ENCODE peak calls at places on chromosome 12, in six cellular contexts. One of them, this sample, is unnamed.

GRCh38 chr12:1932264-1932777 is 13.9 kb upstream of the CACNA2D4 start:
- DNase-seq in AG09309: no peak
- DNase-seq in NCI-H1694: peak
- DNase-seq in T follicular helper cell: no peak
- DNase-seq in GM20000: no peak
- DNase-seq in adrenal gland: peak
- DNase-seq in this sample: no peak

GRCh38 chr12:79439179-79439825 is 251.5 kb downstream of the PAWR start:
- DNase-seq in T follicular helper cell: no peak
- DNase-seq in NCI-H1694: no peak
- DNase-seq in AG09309: no peak
- DNase-seq in adrenal gland: no peak
- DNase-seq in GM20000: no peak
- DNase-seq in this sample: no peak

GRCh38 chr12:3933819-3934192 is 60.6 kb upstream of the PARP11 start:
- DNase-seq in GM20000: no peak
- DNase-seq in AG09309: no peak
- DNase-seq in adrenal gland: no peak
- DNase-seq in T follicular helper cell: no peak
- DNase-seq in NCI-H1694: no peak
- DNase-seq in this sample: no peak

GRCh38 chr12:9673404-9674225 is 4.1 kb downstream of the CLEC2D start:
- DNase-seq in T follicular helper cell: peak
- DNase-seq in adrenal gland: peak
- DNase-seq in NCI-H1694: no peak
- DNase-seq in AG09309: peak
- DNase-seq in GM20000: peak
- DNase-seq in this sample: no peak

GRCh38 chr12:15268927-15269552 is 47.8 kb upstream of the RERG start:
- DNase-seq in NCI-H1694: peak
- DNase-seq in GM20000: peak
- DNase-seq in T follicular helper cell: peak
- DNase-seq in AG09309: no peak
- DNase-seq in adrenal gland: peak
- DNase-seq in this sample: no peak

GRCh38 chr12:91180577-91180976 is 2.0 kb downstream of the DCN start:
- DNase-seq in T follicular helper cell: no peak
- DNase-seq in NCI-H1694: no peak
- DNase-seq in adrenal gland: no peak
- DNase-seq in AG09309: peak
- DNase-seq in GM20000: no peak
- DNase-seq in this sample: no peak

GRCh38 chr12:23262670-23263069 is 637.7 kb downstream of the ETNK1 start:
- DNase-seq in adrenal gland: no peak
- DNase-seq in GM20000: no peak
- DNase-seq in T follicular helper cell: no peak
- DNase-seq in NCI-H1694: no peak
- DNase-seq in AG09309: no peak
- DNase-seq in this sample: no peak

GRCh38 chr12:26696613-26697092 is 136.3 kb downstream of the ITPR2 start:
- DNase-seq in GM20000: no peak
- DNase-seq in T follicular helper cell: no peak
- DNase-seq in AG09309: no peak
- DNase-seq in adrenal gland: no peak
- DNase-seq in NCI-H1694: no peak
- DNase-seq in this sample: no peak

GRCh38 chr12:88235183-88235833 is 93.2 kb downstream of the TMTC3 start:
- DNase-seq in T follicular helper cell: no peak
- DNase-seq in GM20000: no peak
- DNase-seq in AG09309: no peak
- DNase-seq in NCI-H1694: no peak
- DNase-seq in adrenal gland: no peak
- DNase-seq in this sample: no peak

GRCh38 chr12:98745578-98746391 is 100.7 kb downstream of the APAF1 start:
- DNase-seq in AG09309: no peak
- DNase-seq in T follicular helper cell: no peak
- DNase-seq in GM20000: no peak
- DNase-seq in NCI-H1694: no peak
- DNase-seq in adrenal gland: peak
- DNase-seq in this sample: no peak

GRCh38 chr12:98752726-98753125 is 107.6 kb downstream of the APAF1 start:
- DNase-seq in T follicular helper cell: no peak
- DNase-seq in adrenal gland: no peak
- DNase-seq in NCI-H1694: no peak
- DNase-seq in AG09309: peak
- DNase-seq in GM20000: no peak
- DNase-seq in this sample: no peak

GRCh38 chr12:107148105-107148504 is 54.8 kb upstream of the CRY1 start:
- DNase-seq in T follicular helper cell: no peak
- DNase-seq in AG09309: no peak
- DNase-seq in GM20000: no peak
- DNase-seq in adrenal gland: no peak
- DNase-seq in NCI-H1694: no peak
- DNase-seq in this sample: no peak

GRCh38 chr12:23005387-23005786 is 380.4 kb downstream of the ETNK1 start:
- DNase-seq in adrenal gland: no peak
- DNase-seq in AG09309: no peak
- DNase-seq in T follicular helper cell: no peak
- DNase-seq in NCI-H1694: no peak
- DNase-seq in GM20000: no peak
- DNase-seq in this sample: no peak

GRCh38 chr12:24544368-24544767 is 404.5 kb downstream of the BCAT1 start:
- DNase-seq in GM20000: no peak
- DNase-seq in adrenal gland: no peak
- DNase-seq in AG09309: no peak
- DNase-seq in NCI-H1694: no peak
- DNase-seq in T follicular helper cell: no peak
- DNase-seq in this sample: no peak

GRCh38 chr12:67096533-67097318 is 172.4 kb upstream of the CAND1 start:
- DNase-seq in T follicular helper cell: no peak
- DNase-seq in GM20000: no peak
- DNase-seq in NCI-H1694: no peak
- DNase-seq in adrenal gland: no peak
- DNase-seq in AG09309: no peak
- DNase-seq in this sample: no peak

GRCh38 chr12:58809064-58809607 is 111.2 kb downstream of the LRIG3 start:
- DNase-seq in T follicular helper cell: no peak
- DNase-seq in NCI-H1694: no peak
- DNase-seq in GM20000: no peak
- DNase-seq in AG09309: no peak
- DNase-seq in adrenal gland: no peak
- DNase-seq in this sample: no peak

GRCh38 chr12:19382111-19382526 is 57.2 kb upstream of the AEBP2 start:
- DNase-seq in GM20000: peak
- DNase-seq in adrenal gland: peak
- DNase-seq in T follicular helper cell: no peak
- DNase-seq in NCI-H1694: no peak
- DNase-seq in AG09309: peak
- DNase-seq in this sample: no peak

GRCh38 chr12:47312794-47313426 is 233.2 kb upstream of the AMIGO2 start:
- DNase-seq in T follicular helper cell: no peak
- DNase-seq in NCI-H1694: no peak
- DNase-seq in AG09309: no peak
- DNase-seq in GM20000: peak
- DNase-seq in adrenal gland: no peak
- DNase-seq in this sample: no peak

GRCh38 chr12:43586646-43587245 is 34.7 kb upstream of the ADAMTS20 start:
- DNase-seq in GM20000: no peak
- DNase-seq in NCI-H1694: no peak
- DNase-seq in T follicular helper cell: no peak
- DNase-seq in adrenal gland: no peak
- DNase-seq in AG09309: no peak
- DNase-seq in this sample: no peak

GRCh38 chr12:96420255-96420930 is 20.2 kb upstream of the CDK17 start:
- DNase-seq in AG09309: no peak
- DNase-seq in GM20000: no peak
- DNase-seq in NCI-H1694: no peak
- DNase-seq in T follicular helper cell: no peak
- DNase-seq in adrenal gland: no peak
- DNase-seq in this sample: no peak

GRCh38 chr12:67107751-67108269 is 161.3 kb upstream of the CAND1 start:
- DNase-seq in GM20000: no peak
- DNase-seq in adrenal gland: no peak
- DNase-seq in NCI-H1694: no peak
- DNase-seq in T follicular helper cell: no peak
- DNase-seq in AG09309: no peak
- DNase-seq in this sample: no peak

GRCh38 chr12:89236237-89236636 is 116.1 kb downstream of the DUSP6 start:
- DNase-seq in GM20000: no peak
- DNase-seq in AG09309: no peak
- DNase-seq in NCI-H1694: no peak
- DNase-seq in T follicular helper cell: no peak
- DNase-seq in adrenal gland: no peak
- DNase-seq in this sample: no peak

GRCh38 chr12:77603923-77604322 is 226.8 kb upstream of the NAV3 start:
- DNase-seq in adrenal gland: no peak
- DNase-seq in T follicular helper cell: no peak
- DNase-seq in GM20000: no peak
- DNase-seq in NCI-H1694: no peak
- DNase-seq in AG09309: no peak
- DNase-seq in this sample: no peak

GRCh38 chr12:57836442-57837375 is 9.8 kb downstream of the CTDSP2 start:
- DNase-seq in NCI-H1694: no peak
- DNase-seq in adrenal gland: peak
- DNase-seq in T follicular helper cell: no peak
- DNase-seq in GM20000: peak
- DNase-seq in AG09309: no peak
- DNase-seq in this sample: no peak

GRCh38 chr12:107749094-107749493 is 11.8 kb downstream of the PRDM4 start:
- DNase-seq in T follicular helper cell: no peak
- DNase-seq in NCI-H1694: no peak
- DNase-seq in adrenal gland: no peak
- DNase-seq in AG09309: peak
- DNase-seq in GM20000: no peak
- DNase-seq in this sample: no peak